ENCODE peak calls at places on chromosome 11, in ten cellular contexts. One of them, this sample, is unnamed.

GRCh38 chr11:62786318-62787004 is 741 bp upstream of the TMEM179B start:
- DNase-seq in DMS153: peak
- DNase-seq in iPS-NIHi11: peak
- DNase-seq in GM12865: peak
- DNase-seq in activated effector memory CD4-positive, alpha-beta T cell treated with anti-CD3 and anti-CD28 coated beads, Interleukin-2, amount 50 U/mL, for 16 hours: peak
- DNase-seq in T-cell: peak
- DNase-seq in mesendoderm: peak
- DNase-seq in SK-N-SH: peak
- DNase-seq in A549: peak
- DNase-seq in BE2C: peak
- DNase-seq in this sample: peak

GRCh38 chr11:15412054-15412453 is 297.3 kb downstream of the INSC start:
- DNase-seq in DMS153: peak
- DNase-seq in iPS-NIHi11: no peak
- DNase-seq in GM12865: peak
- DNase-seq in activated effector memory CD4-positive, alpha-beta T cell treated with anti-CD3 and anti-CD28 coated beads, Interleukin-2, amount 50 U/mL, for 16 hours: no peak
- DNase-seq in T-cell: no peak
- DNase-seq in mesendoderm: no peak
- DNase-seq in SK-N-SH: no peak
- DNase-seq in A549: no peak
- DNase-seq in BE2C: no peak
- DNase-seq in this sample: no peak

GRCh38 chr11:117181586-117182550 is 3.3 kb downstream of the SIDT2 start:
- DNase-seq in DMS153: no peak
- DNase-seq in iPS-NIHi11: no peak
- DNase-seq in GM12865: peak
- DNase-seq in activated effector memory CD4-positive, alpha-beta T cell treated with anti-CD3 and anti-CD28 coated beads, Interleukin-2, amount 50 U/mL, for 16 hours: peak
- DNase-seq in T-cell: no peak
- DNase-seq in mesendoderm: no peak
- DNase-seq in SK-N-SH: no peak
- DNase-seq in A549: no peak
- DNase-seq in BE2C: no peak
- DNase-seq in this sample: no peak

GRCh38 chr11:112369916-112370315 is 109.3 kb upstream of the PLET1 start:
- DNase-seq in DMS153: no peak
- DNase-seq in iPS-NIHi11: no peak
- DNase-seq in GM12865: no peak
- DNase-seq in activated effector memory CD4-positive, alpha-beta T cell treated with anti-CD3 and anti-CD28 coated beads, Interleukin-2, amount 50 U/mL, for 16 hours: no peak
- DNase-seq in T-cell: no peak
- DNase-seq in mesendoderm: no peak
- DNase-seq in SK-N-SH: no peak
- DNase-seq in A549: no peak
- DNase-seq in BE2C: no peak
- DNase-seq in this sample: no peak

GRCh38 chr11:15104166-15104565 is 10.6 kb upstream of the INSC start:
- DNase-seq in DMS153: no peak
- DNase-seq in iPS-NIHi11: no peak
- DNase-seq in GM12865: no peak
- DNase-seq in activated effector memory CD4-positive, alpha-beta T cell treated with anti-CD3 and anti-CD28 coated beads, Interleukin-2, amount 50 U/mL, for 16 hours: no peak
- DNase-seq in T-cell: no peak
- DNase-seq in mesendoderm: no peak
- DNase-seq in SK-N-SH: no peak
- DNase-seq in A549: no peak
- DNase-seq in BE2C: no peak
- DNase-seq in this sample: peak

GRCh38 chr11:19018901-19019300 is 41.6 kb downstream of the MRGPRX2 start:
- DNase-seq in DMS153: no peak
- DNase-seq in iPS-NIHi11: peak
- DNase-seq in GM12865: no peak
- DNase-seq in activated effector memory CD4-positive, alpha-beta T cell treated with anti-CD3 and anti-CD28 coated beads, Interleukin-2, amount 50 U/mL, for 16 hours: no peak
- DNase-seq in T-cell: no peak
- DNase-seq in mesendoderm: peak
- DNase-seq in SK-N-SH: no peak
- DNase-seq in A549: no peak
- DNase-seq in BE2C: no peak
- DNase-seq in this sample: no peak

GRCh38 chr11:66728760-66729385 is at the start of gene SPTBN2:
- DNase-seq in DMS153: no peak
- DNase-seq in iPS-NIHi11: peak
- DNase-seq in GM12865: no peak
- DNase-seq in activated effector memory CD4-positive, alpha-beta T cell treated with anti-CD3 and anti-CD28 coated beads, Interleukin-2, amount 50 U/mL, for 16 hours: peak
- DNase-seq in T-cell: no peak
- DNase-seq in mesendoderm: peak
- DNase-seq in SK-N-SH: no peak
- DNase-seq in A549: no peak
- DNase-seq in BE2C: no peak
- DNase-seq in this sample: no peak

GRCh38 chr11:117431436-117431835 is 103.8 kb downstream of the CEP164 start:
- DNase-seq in DMS153: no peak
- DNase-seq in iPS-NIHi11: no peak
- DNase-seq in GM12865: no peak
- DNase-seq in activated effector memory CD4-positive, alpha-beta T cell treated with anti-CD3 and anti-CD28 coated beads, Interleukin-2, amount 50 U/mL, for 16 hours: no peak
- DNase-seq in T-cell: no peak
- DNase-seq in mesendoderm: no peak
- DNase-seq in SK-N-SH: no peak
- DNase-seq in A549: no peak
- DNase-seq in BE2C: no peak
- DNase-seq in this sample: no peak

GRCh38 chr11:83691387-83692088 is 405.4 kb upstream of the CCDC90B start:
- DNase-seq in DMS153: no peak
- DNase-seq in iPS-NIHi11: no peak
- DNase-seq in GM12865: no peak
- DNase-seq in activated effector memory CD4-positive, alpha-beta T cell treated with anti-CD3 and anti-CD28 coated beads, Interleukin-2, amount 50 U/mL, for 16 hours: no peak
- DNase-seq in T-cell: no peak
- DNase-seq in mesendoderm: no peak
- DNase-seq in SK-N-SH: no peak
- DNase-seq in A549: no peak
- DNase-seq in BE2C: no peak
- DNase-seq in this sample: no peak

GRCh38 chr11:123429336-123429735 is 733 bp upstream of the GRAMD1B start:
- DNase-seq in DMS153: no peak
- DNase-seq in iPS-NIHi11: no peak
- DNase-seq in GM12865: no peak
- DNase-seq in activated effector memory CD4-positive, alpha-beta T cell treated with anti-CD3 and anti-CD28 coated beads, Interleukin-2, amount 50 U/mL, for 16 hours: no peak
- DNase-seq in T-cell: no peak
- DNase-seq in mesendoderm: no peak
- DNase-seq in SK-N-SH: no peak
- DNase-seq in A549: no peak
- DNase-seq in BE2C: no peak
- DNase-seq in this sample: peak

GRCh38 chr11:17714356-17714854 is 5.0 kb upstream of the MYOD1 start:
- DNase-seq in DMS153: no peak
- DNase-seq in iPS-NIHi11: no peak
- DNase-seq in GM12865: no peak
- DNase-seq in activated effector memory CD4-positive, alpha-beta T cell treated with anti-CD3 and anti-CD28 coated beads, Interleukin-2, amount 50 U/mL, for 16 hours: no peak
- DNase-seq in T-cell: no peak
- DNase-seq in mesendoderm: no peak
- DNase-seq in SK-N-SH: no peak
- DNase-seq in A549: no peak
- DNase-seq in BE2C: no peak
- DNase-seq in this sample: peak

GRCh38 chr11:63944987-63945386 is 6.2 kb downstream of the NAA40 start:
- DNase-seq in DMS153: no peak
- DNase-seq in iPS-NIHi11: no peak
- DNase-seq in GM12865: no peak
- DNase-seq in activated effector memory CD4-positive, alpha-beta T cell treated with anti-CD3 and anti-CD28 coated beads, Interleukin-2, amount 50 U/mL, for 16 hours: no peak
- DNase-seq in T-cell: no peak
- DNase-seq in mesendoderm: no peak
- DNase-seq in SK-N-SH: peak
- DNase-seq in A549: no peak
- DNase-seq in BE2C: peak
- DNase-seq in this sample: peak

GRCh38 chr11:60915250-60915914 is 1.4 kb downstream of the TMEM109 start:
- DNase-seq in DMS153: no peak
- DNase-seq in iPS-NIHi11: peak
- DNase-seq in GM12865: peak
- DNase-seq in activated effector memory CD4-positive, alpha-beta T cell treated with anti-CD3 and anti-CD28 coated beads, Interleukin-2, amount 50 U/mL, for 16 hours: peak
- DNase-seq in T-cell: peak
- DNase-seq in mesendoderm: peak
- DNase-seq in SK-N-SH: peak
- DNase-seq in A549: peak
- DNase-seq in BE2C: no peak
- DNase-seq in this sample: peak

GRCh38 chr11:43366597-43367121 is 7.9 kb downstream of the TTC17 start:
- DNase-seq in DMS153: no peak
- DNase-seq in iPS-NIHi11: no peak
- DNase-seq in GM12865: peak
- DNase-seq in activated effector memory CD4-positive, alpha-beta T cell treated with anti-CD3 and anti-CD28 coated beads, Interleukin-2, amount 50 U/mL, for 16 hours: no peak
- DNase-seq in T-cell: no peak
- DNase-seq in mesendoderm: no peak
- DNase-seq in SK-N-SH: no peak
- DNase-seq in A549: no peak
- DNase-seq in BE2C: no peak
- DNase-seq in this sample: peak

GRCh38 chr11:97537407-97538150 is 1147.8 kb downstream of the JRKL start:
- DNase-seq in DMS153: no peak
- DNase-seq in iPS-NIHi11: no peak
- DNase-seq in GM12865: no peak
- DNase-seq in activated effector memory CD4-positive, alpha-beta T cell treated with anti-CD3 and anti-CD28 coated beads, Interleukin-2, amount 50 U/mL, for 16 hours: peak
- DNase-seq in T-cell: no peak
- DNase-seq in mesendoderm: no peak
- DNase-seq in SK-N-SH: no peak
- DNase-seq in A549: no peak
- DNase-seq in BE2C: no peak
- DNase-seq in this sample: no peak

GRCh38 chr11:129308241-129308865 is 67.3 kb upstream of the BARX2 start:
- DNase-seq in DMS153: no peak
- DNase-seq in iPS-NIHi11: no peak
- DNase-seq in GM12865: no peak
- DNase-seq in activated effector memory CD4-positive, alpha-beta T cell treated with anti-CD3 and anti-CD28 coated beads, Interleukin-2, amount 50 U/mL, for 16 hours: no peak
- DNase-seq in T-cell: no peak
- DNase-seq in mesendoderm: no peak
- DNase-seq in SK-N-SH: no peak
- DNase-seq in A549: no peak
- DNase-seq in BE2C: no peak
- DNase-seq in this sample: no peak

GRCh38 chr11:66866420-66867010 is 9.7 kb downstream of the LRFN4 start:
- DNase-seq in DMS153: no peak
- DNase-seq in iPS-NIHi11: no peak
- DNase-seq in GM12865: no peak
- DNase-seq in activated effector memory CD4-positive, alpha-beta T cell treated with anti-CD3 and anti-CD28 coated beads, Interleukin-2, amount 50 U/mL, for 16 hours: no peak
- DNase-seq in T-cell: no peak
- DNase-seq in mesendoderm: no peak
- DNase-seq in SK-N-SH: no peak
- DNase-seq in A549: no peak
- DNase-seq in BE2C: no peak
- DNase-seq in this sample: peak

GRCh38 chr11:64767344-64768299 is 7.8 kb upstream of the PYGM start:
- DNase-seq in DMS153: no peak
- DNase-seq in iPS-NIHi11: peak
- DNase-seq in GM12865: peak
- DNase-seq in activated effector memory CD4-positive, alpha-beta T cell treated with anti-CD3 and anti-CD28 coated beads, Interleukin-2, amount 50 U/mL, for 16 hours: peak
- DNase-seq in T-cell: peak
- DNase-seq in mesendoderm: peak
- DNase-seq in SK-N-SH: peak
- DNase-seq in A549: no peak
- DNase-seq in BE2C: peak
- DNase-seq in this sample: peak

GRCh38 chr11:117583063-117583801 is 213.8 kb downstream of the DSCAML1 start:
- DNase-seq in DMS153: no peak
- DNase-seq in iPS-NIHi11: peak
- DNase-seq in GM12865: no peak
- DNase-seq in activated effector memory CD4-positive, alpha-beta T cell treated with anti-CD3 and anti-CD28 coated beads, Interleukin-2, amount 50 U/mL, for 16 hours: peak
- DNase-seq in T-cell: no peak
- DNase-seq in mesendoderm: peak
- DNase-seq in SK-N-SH: peak
- DNase-seq in A549: no peak
- DNase-seq in BE2C: peak
- DNase-seq in this sample: no peak

GRCh38 chr11:78840190-78840589 is 265.5 kb upstream of the NARS2 start:
- DNase-seq in DMS153: no peak
- DNase-seq in iPS-NIHi11: no peak
- DNase-seq in GM12865: no peak
- DNase-seq in activated effector memory CD4-positive, alpha-beta T cell treated with anti-CD3 and anti-CD28 coated beads, Interleukin-2, amount 50 U/mL, for 16 hours: no peak
- DNase-seq in T-cell: no peak
- DNase-seq in mesendoderm: no peak
- DNase-seq in SK-N-SH: peak
- DNase-seq in A549: no peak
- DNase-seq in BE2C: no peak
- DNase-seq in this sample: no peak

GRCh38 chr11:120331301-120331966 is 4.8 kb upstream of the ARHGEF12 start:
- DNase-seq in DMS153: no peak
- DNase-seq in iPS-NIHi11: no peak
- DNase-seq in GM12865: no peak
- DNase-seq in activated effector memory CD4-positive, alpha-beta T cell treated with anti-CD3 and anti-CD28 coated beads, Interleukin-2, amount 50 U/mL, for 16 hours: no peak
- DNase-seq in T-cell: no peak
- DNase-seq in mesendoderm: no peak
- DNase-seq in SK-N-SH: no peak
- DNase-seq in A549: peak
- DNase-seq in BE2C: no peak
- DNase-seq in this sample: peak

GRCh38 chr11:117026593-117027330 is 71.5 kb downstream of the SIK3 start:
- DNase-seq in DMS153: no peak
- DNase-seq in iPS-NIHi11: no peak
- DNase-seq in GM12865: peak
- DNase-seq in activated effector memory CD4-positive, alpha-beta T cell treated with anti-CD3 and anti-CD28 coated beads, Interleukin-2, amount 50 U/mL, for 16 hours: no peak
- DNase-seq in T-cell: no peak
- DNase-seq in mesendoderm: no peak
- DNase-seq in SK-N-SH: no peak
- DNase-seq in A549: no peak
- DNase-seq in BE2C: no peak
- DNase-seq in this sample: peak

GRCh38 chr11:569273-569885 is 6.9 kb upstream of the PHRF1 start:
- DNase-seq in DMS153: no peak
- DNase-seq in iPS-NIHi11: no peak
- DNase-seq in GM12865: no peak
- DNase-seq in activated effector memory CD4-positive, alpha-beta T cell treated with anti-CD3 and anti-CD28 coated beads, Interleukin-2, amount 50 U/mL, for 16 hours: no peak
- DNase-seq in T-cell: no peak
- DNase-seq in mesendoderm: no peak
- DNase-seq in SK-N-SH: no peak
- DNase-seq in A549: no peak
- DNase-seq in BE2C: no peak
- DNase-seq in this sample: no peak

GRCh38 chr11:132588366-132588765 is 943.9 kb downstream of the OPCML start:
- DNase-seq in DMS153: no peak
- DNase-seq in iPS-NIHi11: no peak
- DNase-seq in GM12865: no peak
- DNase-seq in activated effector memory CD4-positive, alpha-beta T cell treated with anti-CD3 and anti-CD28 coated beads, Interleukin-2, amount 50 U/mL, for 16 hours: no peak
- DNase-seq in T-cell: no peak
- DNase-seq in mesendoderm: no peak
- DNase-seq in SK-N-SH: no peak
- DNase-seq in A549: no peak
- DNase-seq in BE2C: no peak
- DNase-seq in this sample: peak

This sample was measured in LHCN-M2.